ENCODE peak calls at places on chromosomes 2 and 18, in six cellular contexts. One of them, this sample, is unnamed.

GRCh38 chr2:10239561-10239967 is 63.1 kb upstream of the HPCAL1 start:
- DNase-seq in AG09319: no peak
- DNase-seq in AG04450: no peak
- DNase-seq in heart left ventricle: no peak
- DNase-seq in left ventricle myocardium inferior: no peak
- DNase-seq in cardiac fibroblast: no peak
- DNase-seq in this sample: no peak

GRCh38 chr2:184532541-184532940 is 65.8 kb upstream of the ZNF804A start:
- DNase-seq in AG09319: no peak
- DNase-seq in AG04450: no peak
- DNase-seq in heart left ventricle: no peak
- DNase-seq in left ventricle myocardium inferior: no peak
- DNase-seq in cardiac fibroblast: no peak
- DNase-seq in this sample: no peak

GRCh38 chr2:120758181-120759048 is 22.7 kb downstream of the GLI2 start:
- DNase-seq in AG09319: no peak
- DNase-seq in AG04450: peak
- DNase-seq in heart left ventricle: peak
- DNase-seq in left ventricle myocardium inferior: peak
- DNase-seq in cardiac fibroblast: peak
- DNase-seq in this sample: no peak

GRCh38 chr18:78665644-78666043 is 314.0 kb upstream of the SALL3 start:
- DNase-seq in AG09319: no peak
- DNase-seq in AG04450: no peak
- DNase-seq in heart left ventricle: no peak
- DNase-seq in left ventricle myocardium inferior: no peak
- DNase-seq in cardiac fibroblast: no peak
- DNase-seq in this sample: no peak

GRCh38 chr2:214451516-214451915 is 40.7 kb downstream of the VWC2L start:
- DNase-seq in AG09319: no peak
- DNase-seq in AG04450: no peak
- DNase-seq in heart left ventricle: no peak
- DNase-seq in left ventricle myocardium inferior: no peak
- DNase-seq in cardiac fibroblast: no peak
- DNase-seq in this sample: no peak

GRCh38 chr2:204321910-204322765 is 223.1 kb upstream of the PARD3B start:
- DNase-seq in AG09319: no peak
- DNase-seq in AG04450: no peak
- DNase-seq in heart left ventricle: peak
- DNase-seq in left ventricle myocardium inferior: peak
- DNase-seq in cardiac fibroblast: peak
- DNase-seq in this sample: no peak

GRCh38 chr2:165176780-165177179 is 27.1 kb downstream of the SCN3A start:
- DNase-seq in AG09319: no peak
- DNase-seq in AG04450: no peak
- DNase-seq in heart left ventricle: no peak
- DNase-seq in left ventricle myocardium inferior: no peak
- DNase-seq in cardiac fibroblast: no peak
- DNase-seq in this sample: no peak

GRCh38 chr2:118855451-118856279 is 8.2 kb upstream of the EN1 start:
- DNase-seq in AG09319: peak
- DNase-seq in AG04450: peak
- DNase-seq in heart left ventricle: peak
- DNase-seq in left ventricle myocardium inferior: peak
- DNase-seq in cardiac fibroblast: peak
- DNase-seq in this sample: peak

GRCh38 chr18:66560092-66560491 is 43.8 kb downstream of the CDH19 start:
- DNase-seq in AG09319: no peak
- DNase-seq in AG04450: no peak
- DNase-seq in heart left ventricle: no peak
- DNase-seq in left ventricle myocardium inferior: no peak
- DNase-seq in cardiac fibroblast: peak
- DNase-seq in this sample: no peak

GRCh38 chr2:7612969-7613368 is 695.8 kb downstream of the RNF144A start:
- DNase-seq in AG09319: peak
- DNase-seq in AG04450: no peak
- DNase-seq in heart left ventricle: no peak
- DNase-seq in left ventricle myocardium inferior: no peak
- DNase-seq in cardiac fibroblast: no peak
- DNase-seq in this sample: no peak

GRCh38 chr18:49020621-49021021 is 69.9 kb upstream of the SMAD7 start:
- DNase-seq in AG09319: no peak
- DNase-seq in AG04450: no peak
- DNase-seq in heart left ventricle: no peak
- DNase-seq in left ventricle myocardium inferior: no peak
- DNase-seq in cardiac fibroblast: no peak
- DNase-seq in this sample: no peak

GRCh38 chr18:76821875-76822509 is 365 bp upstream of the ZNF236 start:
- DNase-seq in AG09319: no peak
- DNase-seq in AG04450: no peak
- DNase-seq in heart left ventricle: peak
- DNase-seq in left ventricle myocardium inferior: peak
- DNase-seq in cardiac fibroblast: peak
- DNase-seq in this sample: peak

GRCh38 chr2:100610381-100610831 is 47.6 kb downstream of the PDCL3 start:
- DNase-seq in AG09319: no peak
- DNase-seq in AG04450: peak
- DNase-seq in heart left ventricle: peak
- DNase-seq in left ventricle myocardium inferior: peak
- DNase-seq in cardiac fibroblast: peak
- DNase-seq in this sample: peak

GRCh38 chr2:60394467-60394866 is 159.0 kb downstream of the BCL11A start:
- DNase-seq in AG09319: no peak
- DNase-seq in AG04450: no peak
- DNase-seq in heart left ventricle: no peak
- DNase-seq in left ventricle myocardium inferior: no peak
- DNase-seq in cardiac fibroblast: no peak
- DNase-seq in this sample: no peak

GRCh38 chr2:26941486-26941885 is 29.0 kb upstream of the MAPRE3 start:
- DNase-seq in AG09319: no peak
- DNase-seq in AG04450: no peak
- DNase-seq in heart left ventricle: no peak
- DNase-seq in left ventricle myocardium inferior: no peak
- DNase-seq in cardiac fibroblast: no peak
- DNase-seq in this sample: no peak

GRCh38 chr18:26312196-26312595 is 86.0 kb downstream of the TAF4B start:
- DNase-seq in AG09319: no peak
- DNase-seq in AG04450: no peak
- DNase-seq in heart left ventricle: no peak
- DNase-seq in left ventricle myocardium inferior: no peak
- DNase-seq in cardiac fibroblast: no peak
- DNase-seq in this sample: no peak

GRCh38 chr2:8566788-8567468 is 114.9 kb upstream of the ID2 start:
- DNase-seq in AG09319: no peak
- DNase-seq in AG04450: no peak
- DNase-seq in heart left ventricle: no peak
- DNase-seq in left ventricle myocardium inferior: no peak
- DNase-seq in cardiac fibroblast: no peak
- DNase-seq in this sample: no peak

DNA sequence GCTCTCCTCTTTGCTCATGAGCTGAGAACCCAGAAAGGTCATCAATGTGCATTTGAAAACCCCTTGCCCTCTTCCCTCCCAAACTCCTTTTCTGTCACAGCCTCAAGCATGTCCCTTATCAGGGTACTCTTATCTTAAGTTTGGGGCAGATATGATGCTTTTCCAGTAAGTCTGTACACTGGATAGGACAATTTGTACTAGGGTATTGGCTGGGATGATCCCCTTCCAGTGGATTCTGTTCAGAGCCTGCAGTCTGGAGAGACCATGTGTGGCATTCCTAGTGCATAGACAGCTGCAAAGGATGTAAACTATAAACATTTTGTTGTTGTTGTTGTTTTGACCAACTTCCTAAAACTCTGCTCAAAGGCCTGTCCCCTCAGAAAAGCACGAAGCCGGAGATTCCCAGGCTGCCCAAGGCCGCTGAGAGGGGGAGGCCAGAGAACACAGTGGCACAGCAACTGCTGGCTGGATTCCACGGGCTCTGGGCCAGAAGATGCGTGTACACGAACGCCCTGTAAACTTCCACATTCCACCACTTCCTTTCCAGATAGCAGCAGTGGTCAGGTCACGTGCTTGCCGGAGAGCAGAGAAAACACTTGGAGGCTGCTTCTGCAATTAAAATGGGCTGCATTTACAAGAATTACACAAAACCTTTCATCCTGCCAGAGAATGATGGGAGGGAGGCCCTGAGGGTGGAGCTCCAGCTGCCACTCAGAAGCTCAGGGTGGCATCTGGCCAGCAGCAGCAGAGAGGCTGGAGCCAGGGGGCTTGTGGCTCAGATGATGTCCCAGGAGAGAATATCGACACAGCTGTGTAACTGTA is 42.1 kb downstream of the BMP10 start:
- DNase-seq in AG09319: peak
- DNase-seq in AG04450: peak
- DNase-seq in heart left ventricle: peak
- DNase-seq in left ventricle myocardium inferior: peak
- DNase-seq in cardiac fibroblast: peak
- DNase-seq in this sample: no peak
- TF ChIP-seq CTCF in AG09319: no peak
- TF ChIP-seq CTCF in AG04450: no peak
- TF ChIP-seq CTCF in heart left ventricle: no peak
- TF ChIP-seq CTCF in left ventricle myocardium inferior: peak
- TF ChIP-seq CTCF in cardiac fibroblast: no peak
- TF ChIP-seq CTCF in this sample: no peak

DNA sequence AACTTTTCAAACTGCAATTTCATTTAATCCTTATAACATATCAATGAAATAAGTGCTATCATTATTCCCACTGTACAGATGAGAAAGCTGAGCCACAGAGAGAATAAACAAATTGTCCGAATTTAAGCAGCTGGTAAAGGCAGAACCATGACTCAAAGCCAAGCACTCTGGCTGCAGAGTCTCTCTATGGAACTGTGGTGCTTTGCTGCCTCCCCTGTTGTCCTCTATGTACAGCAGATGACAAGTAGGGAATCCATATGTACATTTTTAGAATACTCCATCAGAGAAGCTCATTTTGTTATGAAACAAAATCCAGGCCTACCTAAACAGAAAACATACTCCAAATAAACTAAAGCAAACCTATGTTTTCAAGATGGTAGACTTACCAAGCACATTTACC is 45.1 kb downstream of the FARSB start:
- DNase-seq in AG09319: no peak
- DNase-seq in AG04450: no peak
- DNase-seq in heart left ventricle: no peak
- DNase-seq in left ventricle myocardium inferior: no peak
- DNase-seq in cardiac fibroblast: peak
- DNase-seq in this sample: no peak
- TF ChIP-seq CTCF in AG09319: no peak
- TF ChIP-seq CTCF in AG04450: no peak
- TF ChIP-seq CTCF in heart left ventricle: no peak
- TF ChIP-seq CTCF in left ventricle myocardium inferior: peak
- TF ChIP-seq CTCF in cardiac fibroblast: no peak
- TF ChIP-seq CTCF in this sample: no peak

DNA sequence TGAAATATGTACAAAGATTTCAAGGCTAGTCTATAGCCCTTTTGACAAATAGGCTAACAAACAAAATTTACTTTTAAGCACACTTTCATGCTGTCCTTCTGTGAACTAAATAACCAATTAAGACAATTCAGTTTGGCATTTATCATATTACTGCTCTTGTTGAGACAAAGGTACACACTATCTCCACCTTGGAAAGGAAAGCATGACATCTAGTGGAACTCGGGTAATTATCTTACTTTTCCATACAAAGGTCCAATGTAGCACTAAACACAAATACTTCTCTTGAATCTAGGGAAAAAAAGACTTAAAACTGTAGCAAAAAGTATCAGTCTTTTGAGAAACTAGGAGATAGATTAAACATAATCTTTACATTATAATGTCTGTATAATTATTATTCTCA is 125.0 kb upstream of the CD226 start:
- DNase-seq in AG09319: peak
- DNase-seq in AG04450: peak
- DNase-seq in heart left ventricle: no peak
- DNase-seq in left ventricle myocardium inferior: no peak
- DNase-seq in cardiac fibroblast: peak
- DNase-seq in this sample: no peak
- TF ChIP-seq CTCF in AG09319: peak
- TF ChIP-seq CTCF in AG04450: peak
- TF ChIP-seq CTCF in heart left ventricle: peak
- TF ChIP-seq CTCF in left ventricle myocardium inferior: peak
- TF ChIP-seq CTCF in cardiac fibroblast: peak
- TF ChIP-seq CTCF in this sample: peak

GRCh38 chr18:22681912-22682311 is 251.2 kb upstream of the RBBP8 start:
- DNase-seq in AG09319: no peak
- DNase-seq in AG04450: no peak
- DNase-seq in heart left ventricle: no peak
- DNase-seq in left ventricle myocardium inferior: no peak
- DNase-seq in cardiac fibroblast: no peak
- DNase-seq in this sample: no peak

GRCh38 chr18:22675006-22675405 is 257.3 kb upstream of the CTAGE1 start:
- DNase-seq in AG09319: no peak
- DNase-seq in AG04450: no peak
- DNase-seq in heart left ventricle: no peak
- DNase-seq in left ventricle myocardium inferior: no peak
- DNase-seq in cardiac fibroblast: no peak
- DNase-seq in this sample: no peak

GRCh38 chr18:22676423-22676822 is 256.7 kb upstream of the RBBP8 start:
- DNase-seq in AG09319: peak
- DNase-seq in AG04450: no peak
- DNase-seq in heart left ventricle: no peak
- DNase-seq in left ventricle myocardium inferior: no peak
- DNase-seq in cardiac fibroblast: peak
- DNase-seq in this sample: no peak

GRCh38 chr18:22680968-22681367 is 252.2 kb upstream of the RBBP8 start:
- DNase-seq in AG09319: no peak
- DNase-seq in AG04450: no peak
- DNase-seq in heart left ventricle: no peak
- DNase-seq in left ventricle myocardium inferior: no peak
- DNase-seq in cardiac fibroblast: no peak
- DNase-seq in this sample: no peak

GRCh38 chr18:22678486-22678885 is 254.6 kb upstream of the RBBP8 start:
- DNase-seq in AG09319: no peak
- DNase-seq in AG04450: no peak
- DNase-seq in heart left ventricle: no peak
- DNase-seq in left ventricle myocardium inferior: no peak
- DNase-seq in cardiac fibroblast: peak
- DNase-seq in this sample: no peak
- TF ChIP-seq CTCF in AG09319: no peak
- TF ChIP-seq CTCF in AG04450: no peak
- TF ChIP-seq CTCF in heart left ventricle: no peak
- TF ChIP-seq CTCF in left ventricle myocardium inferior: no peak
- TF ChIP-seq CTCF in cardiac fibroblast: no peak
- TF ChIP-seq CTCF in this sample: no peak

GRCh38 chr18:9103488-9103887 is 989 bp downstream of the NDUFV2 start:
- DNase-seq in AG09319: no peak
- DNase-seq in AG04450: no peak
- DNase-seq in heart left ventricle: no peak
- DNase-seq in left ventricle myocardium inferior: no peak
- DNase-seq in cardiac fibroblast: peak
- DNase-seq in this sample: no peak
- TF ChIP-seq CTCF in AG09319: peak
- TF ChIP-seq CTCF in AG04450: no peak
- TF ChIP-seq CTCF in heart left ventricle: no peak
- TF ChIP-seq CTCF in left ventricle myocardium inferior: peak
- TF ChIP-seq CTCF in cardiac fibroblast: no peak
- TF ChIP-seq CTCF in this sample: peak

DNA sequence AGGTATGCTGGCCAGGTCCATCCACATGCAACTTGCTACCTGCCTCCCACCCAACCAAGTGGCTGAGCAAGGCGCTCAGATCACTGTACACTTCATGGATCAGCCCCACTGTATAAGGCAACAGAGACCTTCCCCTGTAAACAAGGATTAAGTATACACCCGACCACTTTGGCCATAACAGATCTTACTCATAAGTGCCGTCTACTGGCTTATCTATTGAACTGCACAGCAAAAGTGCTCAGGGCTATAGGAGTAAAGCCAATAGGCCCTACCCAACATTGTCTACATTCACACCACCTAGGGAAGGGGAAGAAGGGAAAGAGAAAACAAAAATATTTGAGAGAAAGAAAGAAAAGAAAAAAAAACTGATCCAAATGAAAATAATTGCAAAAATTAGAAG is 663.9 kb upstream of the LRRTM1 start:
- DNase-seq in AG09319: no peak
- DNase-seq in AG04450: no peak
- DNase-seq in heart left ventricle: no peak
- DNase-seq in left ventricle myocardium inferior: no peak
- DNase-seq in cardiac fibroblast: no peak
- DNase-seq in this sample: no peak
- TF ChIP-seq CTCF in AG09319: no peak
- TF ChIP-seq CTCF in AG04450: no peak
- TF ChIP-seq CTCF in heart left ventricle: no peak
- TF ChIP-seq CTCF in left ventricle myocardium inferior: no peak
- TF ChIP-seq CTCF in cardiac fibroblast: no peak
- TF ChIP-seq CTCF in this sample: no peak

This sample was measured in GM10248.